ENCODE peak calls at places on chromosomes 1 and 21, in seven cellular contexts. X is substantia nigra; W is stimulated activated CD4-positive, alpha-beta T cell treated with anti-CD3 and anti-CD28 coated beads, TNF-alpha, amount 100 ng/mL, for 1 hour; Q is AML-193; K is cardiac fibroblast; S is T-cell; A is fibroblast of the aortic adventitia. Y is an unnamed sample.

GRCh38 chr1:30761312-30762151 is 4.0 kb upstream of the LAPTM5 start:
- DNase-seq in K (no peak), S (no peak), Q (no peak), X (no peak), A (peak), W (no peak), Y (no peak)

GRCh38 chr1:22332795-22333499 is 118.7 kb upstream of the ZBTB40 start:
- DNase-seq in Q (no peak), K (no peak), S (no peak), W (no peak), X (no peak), A (no peak), Y (no peak)

GRCh38 chr21:38768385-38769071 is 37.2 kb upstream of the ETS2 start:
- DNase-seq in K (peak), X (no peak), S (no peak), Q (no peak), W (no peak), A (peak), Y (no peak)

GRCh38 chr1:240646861-240647260 is 34.9 kb upstream of the GREM2 start:
- DNase-seq in A (no peak), K (no peak), W (no peak), X (no peak), Q (no peak), S (no peak), Y (no peak)

GRCh38 chr1:115419571-115419970 is 81.5 kb upstream of the NGF start:
- DNase-seq in W (no peak), K (no peak), Q (no peak), X (no peak), A (no peak), S (no peak), Y (no peak)

GRCh38 chr1:12142891-12143630 is 23.7 kb upstream of the TNFRSF1B start:
- DNase-seq in X (peak), A (no peak), K (no peak), Q (no peak), W (no peak), S (no peak), Y (peak)

GRCh38 chr1:18112611-18113010 is 5.0 kb downstream of the IGSF21 start:
- DNase-seq in X (no peak), A (no peak), Q (no peak), W (no peak), K (no peak), S (no peak), Y (no peak)

GRCh38 chr1:10667815-10668214 is 128.6 kb downstream of the CASZ1 start:
- DNase-seq in W (no peak), X (no peak), A (no peak), Q (no peak), S (no peak), K (no peak), Y (no peak)

GRCh38 chr1:236066828-236067386 is 2.0 kb upstream of the NID1 start:
- DNase-seq in A (no peak), K (peak), X (no peak), Q (peak), S (peak), W (peak), Y (peak)

GRCh38 chr1:208089151-208089550 is 155.0 kb downstream of the PLXNA2 start:
- DNase-seq in S (no peak), Q (no peak), X (no peak), W (no peak), A (peak), K (no peak), Y (no peak)

GRCh38 chr1:223683586-223684487 is 18.3 kb upstream of the CAPN8 start:
- DNase-seq in K (peak), Q (peak), W (peak), A (peak), X (no peak), S (peak), Y (no peak)

GRCh38 chr1:225911207-225912130 is 12.6 kb downstream of the PYCR2 start:
- DNase-seq in X (peak), S (peak), Q (no peak), A (peak), W (peak), K (peak), Y (no peak)

Y was measured in GF-D8.